ENCODE peak calls at places on chromosome 4, in eight cellular contexts. One of them, this sample, is unnamed.
A peak's percentile ranks its signal among the peaks of the same experiment; 100 is the strongest.

GRCh38 chr4:10184501-10184938 is 67.9 kb upstream of the WDR1 start:
- DNase-seq in MV-4-11: no peak
- DNase-seq in testis: no peak
- DNase-seq in stimulated activated CD8-positive, alpha-beta memory T cell treated with anti-CD3 and anti-CD28 coated beads, Interleukin-15, amount 100 ng/mL, for 24 hours: no peak
- DNase-seq in fibroblast of lung: no peak
- DNase-seq in GF-D8: no peak
- DNase-seq in amniotic stem cell: no peak
- DNase-seq in CD4-positive, alpha-beta memory T cell: no peak
- DNase-seq in this sample: no peak

GRCh38 chr4:159012381-159012780 is 90.5 kb upstream of the RAPGEF2 start:
- DNase-seq in GF-D8: no peak
- DNase-seq in testis: no peak
- DNase-seq in stimulated activated CD8-positive, alpha-beta memory T cell treated with anti-CD3 and anti-CD28 coated beads, Interleukin-15, amount 100 ng/mL, for 24 hours: no peak
- DNase-seq in amniotic stem cell: no peak
- DNase-seq in MV-4-11: no peak
- DNase-seq in CD4-positive, alpha-beta memory T cell: no peak
- DNase-seq in fibroblast of lung: no peak
- DNase-seq in this sample: no peak

GRCh38 chr4:119728692-119729593 is 100.3 kb upstream of the PDE5A start:
- DNase-seq in fibroblast of lung: peak; percentile 78
- DNase-seq in CD4-positive, alpha-beta memory T cell: no peak
- DNase-seq in MV-4-11: no peak
- DNase-seq in stimulated activated CD8-positive, alpha-beta memory T cell treated with anti-CD3 and anti-CD28 coated beads, Interleukin-15, amount 100 ng/mL, for 24 hours: no peak
- DNase-seq in GF-D8: no peak
- DNase-seq in amniotic stem cell: no peak
- DNase-seq in testis: no peak
- DNase-seq in this sample: no peak

GRCh38 chr4:184930026-184930425 is 88.3 kb upstream of the HELT start:
- DNase-seq in amniotic stem cell: no peak
- DNase-seq in stimulated activated CD8-positive, alpha-beta memory T cell treated with anti-CD3 and anti-CD28 coated beads, Interleukin-15, amount 100 ng/mL, for 24 hours: no peak
- DNase-seq in CD4-positive, alpha-beta memory T cell: no peak
- DNase-seq in MV-4-11: no peak
- DNase-seq in fibroblast of lung: no peak
- DNase-seq in GF-D8: no peak
- DNase-seq in testis: no peak
- DNase-seq in this sample: no peak

GRCh38 chr4:111269439-111269838 is 646.6 kb upstream of the PITX2 start:
- DNase-seq in stimulated activated CD8-positive, alpha-beta memory T cell treated with anti-CD3 and anti-CD28 coated beads, Interleukin-15, amount 100 ng/mL, for 24 hours: no peak
- DNase-seq in MV-4-11: no peak
- DNase-seq in testis: no peak
- DNase-seq in CD4-positive, alpha-beta memory T cell: no peak
- DNase-seq in fibroblast of lung: no peak
- DNase-seq in amniotic stem cell: no peak
- DNase-seq in GF-D8: no peak
- DNase-seq in this sample: no peak

GRCh38 chr4:176464748-176465147 is 145.0 kb downstream of the SPCS3 start:
- DNase-seq in amniotic stem cell: no peak
- DNase-seq in MV-4-11: no peak
- DNase-seq in fibroblast of lung: no peak
- DNase-seq in stimulated activated CD8-positive, alpha-beta memory T cell treated with anti-CD3 and anti-CD28 coated beads, Interleukin-15, amount 100 ng/mL, for 24 hours: no peak
- DNase-seq in GF-D8: no peak
- DNase-seq in CD4-positive, alpha-beta memory T cell: no peak
- DNase-seq in testis: no peak
- DNase-seq in this sample: no peak

GRCh38 chr4:38028556-38028955 is 68.4 kb downstream of the PTTG2 start:
- DNase-seq in fibroblast of lung: no peak
- DNase-seq in stimulated activated CD8-positive, alpha-beta memory T cell treated with anti-CD3 and anti-CD28 coated beads, Interleukin-15, amount 100 ng/mL, for 24 hours: no peak
- DNase-seq in GF-D8: no peak
- DNase-seq in testis: no peak
- DNase-seq in amniotic stem cell: no peak
- DNase-seq in MV-4-11: no peak
- DNase-seq in CD4-positive, alpha-beta memory T cell: no peak
- DNase-seq in this sample: no peak

GRCh38 chr4:111187108-111187507 is 564.2 kb upstream of the PITX2 start:
- DNase-seq in testis: no peak
- DNase-seq in stimulated activated CD8-positive, alpha-beta memory T cell treated with anti-CD3 and anti-CD28 coated beads, Interleukin-15, amount 100 ng/mL, for 24 hours: no peak
- DNase-seq in CD4-positive, alpha-beta memory T cell: no peak
- DNase-seq in GF-D8: no peak
- DNase-seq in MV-4-11: no peak
- DNase-seq in fibroblast of lung: no peak
- DNase-seq in amniotic stem cell: no peak
- DNase-seq in this sample: no peak

GRCh38 chr4:26958925-26959653 is 98.4 kb downstream of the STIM2 start:
- DNase-seq in fibroblast of lung: no peak
- DNase-seq in MV-4-11: no peak
- DNase-seq in amniotic stem cell: no peak
- DNase-seq in GF-D8: no peak
- DNase-seq in testis: no peak
- DNase-seq in CD4-positive, alpha-beta memory T cell: no peak
- DNase-seq in stimulated activated CD8-positive, alpha-beta memory T cell treated with anti-CD3 and anti-CD28 coated beads, Interleukin-15, amount 100 ng/mL, for 24 hours: no peak
- DNase-seq in this sample: no peak

GRCh38 chr4:119656986-119657635 is 28.5 kb upstream of the PDE5A start:
- DNase-seq in MV-4-11: no peak
- DNase-seq in GF-D8: no peak
- DNase-seq in testis: no peak
- DNase-seq in fibroblast of lung: no peak
- DNase-seq in amniotic stem cell: no peak
- DNase-seq in CD4-positive, alpha-beta memory T cell: no peak
- DNase-seq in stimulated activated CD8-positive, alpha-beta memory T cell treated with anti-CD3 and anti-CD28 coated beads, Interleukin-15, amount 100 ng/mL, for 24 hours: no peak
- DNase-seq in this sample: no peak

GRCh38 chr4:46389301-46389761 is 597 bp downstream of the GABRA2 start:
- DNase-seq in GF-D8: no peak
- DNase-seq in MV-4-11: no peak
- DNase-seq in CD4-positive, alpha-beta memory T cell: no peak
- DNase-seq in amniotic stem cell: no peak
- DNase-seq in testis: peak; percentile 34
- DNase-seq in fibroblast of lung: peak; percentile 20
- DNase-seq in stimulated activated CD8-positive, alpha-beta memory T cell treated with anti-CD3 and anti-CD28 coated beads, Interleukin-15, amount 100 ng/mL, for 24 hours: no peak
- DNase-seq in this sample: no peak

GRCh38 chr4:1351854-1352633 is 5.0 kb downstream of the UVSSA start:
- DNase-seq in MV-4-11: peak; percentile 49
- DNase-seq in GF-D8: peak; percentile 13
- DNase-seq in fibroblast of lung: peak; percentile 72
- DNase-seq in testis: peak; percentile 88
- DNase-seq in stimulated activated CD8-positive, alpha-beta memory T cell treated with anti-CD3 and anti-CD28 coated beads, Interleukin-15, amount 100 ng/mL, for 24 hours: peak; percentile 89
- DNase-seq in amniotic stem cell: peak; percentile 56
- DNase-seq in CD4-positive, alpha-beta memory T cell: peak; percentile 81
- DNase-seq in this sample: no peak

GRCh38 chr4:61431131-61431530 is 231.0 kb downstream of the ADGRL3 start:
- DNase-seq in amniotic stem cell: no peak
- DNase-seq in fibroblast of lung: no peak
- DNase-seq in testis: no peak
- DNase-seq in MV-4-11: no peak
- DNase-seq in GF-D8: no peak
- DNase-seq in stimulated activated CD8-positive, alpha-beta memory T cell treated with anti-CD3 and anti-CD28 coated beads, Interleukin-15, amount 100 ng/mL, for 24 hours: no peak
- DNase-seq in CD4-positive, alpha-beta memory T cell: no peak
- DNase-seq in this sample: no peak

GRCh38 chr4:155604718-155605601 is 61.7 kb upstream of the GUCY1A1 start:
- DNase-seq in fibroblast of lung: peak; percentile 98
- DNase-seq in testis: no peak
- DNase-seq in amniotic stem cell: peak; percentile 65
- DNase-seq in MV-4-11: no peak
- DNase-seq in GF-D8: no peak
- DNase-seq in CD4-positive, alpha-beta memory T cell: no peak
- DNase-seq in stimulated activated CD8-positive, alpha-beta memory T cell treated with anti-CD3 and anti-CD28 coated beads, Interleukin-15, amount 100 ng/mL, for 24 hours: no peak
- DNase-seq in this sample: no peak

GRCh38 chr4:145061325-145061920 is 36.6 kb downstream of the ANAPC10 start:
- DNase-seq in fibroblast of lung: peak; percentile 81
- DNase-seq in testis: no peak
- DNase-seq in amniotic stem cell: peak; percentile 7
- DNase-seq in CD4-positive, alpha-beta memory T cell: peak; percentile 41
- DNase-seq in MV-4-11: peak; percentile 42
- DNase-seq in GF-D8: peak; percentile 15
- DNase-seq in stimulated activated CD8-positive, alpha-beta memory T cell treated with anti-CD3 and anti-CD28 coated beads, Interleukin-15, amount 100 ng/mL, for 24 hours: no peak
- DNase-seq in this sample: no peak

GRCh38 chr4:140684314-140684713 is 71.9 kb downstream of the TBC1D9 start:
- DNase-seq in GF-D8: no peak
- DNase-seq in MV-4-11: no peak
- DNase-seq in CD4-positive, alpha-beta memory T cell: no peak
- DNase-seq in testis: no peak
- DNase-seq in amniotic stem cell: no peak
- DNase-seq in fibroblast of lung: no peak
- DNase-seq in stimulated activated CD8-positive, alpha-beta memory T cell treated with anti-CD3 and anti-CD28 coated beads, Interleukin-15, amount 100 ng/mL, for 24 hours: no peak
- DNase-seq in this sample: no peak

GRCh38 chr4:16590792-16591191 is 307.7 kb downstream of the LDB2 start:
- DNase-seq in CD4-positive, alpha-beta memory T cell: no peak
- DNase-seq in amniotic stem cell: no peak
- DNase-seq in testis: no peak
- DNase-seq in MV-4-11: no peak
- DNase-seq in GF-D8: no peak
- DNase-seq in fibroblast of lung: no peak
- DNase-seq in stimulated activated CD8-positive, alpha-beta memory T cell treated with anti-CD3 and anti-CD28 coated beads, Interleukin-15, amount 100 ng/mL, for 24 hours: no peak
- DNase-seq in this sample: no peak

GRCh38 chr4:3193531-3194203 is 55.3 kb upstream of the MSANTD1 start:
- DNase-seq in testis: no peak
- DNase-seq in amniotic stem cell: no peak
- DNase-seq in stimulated activated CD8-positive, alpha-beta memory T cell treated with anti-CD3 and anti-CD28 coated beads, Interleukin-15, amount 100 ng/mL, for 24 hours: no peak
- DNase-seq in fibroblast of lung: peak; percentile 49
- DNase-seq in CD4-positive, alpha-beta memory T cell: peak; percentile 40
- DNase-seq in GF-D8: no peak
- DNase-seq in MV-4-11: no peak
- DNase-seq in this sample: no peak

GRCh38 chr4:120630432-120630831 is 292.1 kb downstream of the PRDM5 start:
- DNase-seq in amniotic stem cell: no peak
- DNase-seq in testis: no peak
- DNase-seq in GF-D8: no peak
- DNase-seq in stimulated activated CD8-positive, alpha-beta memory T cell treated with anti-CD3 and anti-CD28 coated beads, Interleukin-15, amount 100 ng/mL, for 24 hours: no peak
- DNase-seq in CD4-positive, alpha-beta memory T cell: no peak
- DNase-seq in fibroblast of lung: peak; percentile 6
- DNase-seq in MV-4-11: no peak
- DNase-seq in this sample: no peak

GRCh38 chr4:113826431-113826830 is 64.9 kb upstream of the CAMK2D start:
- DNase-seq in CD4-positive, alpha-beta memory T cell: no peak
- DNase-seq in testis: no peak
- DNase-seq in GF-D8: no peak
- DNase-seq in stimulated activated CD8-positive, alpha-beta memory T cell treated with anti-CD3 and anti-CD28 coated beads, Interleukin-15, amount 100 ng/mL, for 24 hours: no peak
- DNase-seq in MV-4-11: no peak
- DNase-seq in amniotic stem cell: no peak
- DNase-seq in fibroblast of lung: no peak
- DNase-seq in this sample: no peak

GRCh38 chr4:15765910-15766703 is 12.0 kb upstream of the CD38 start:
- DNase-seq in fibroblast of lung: no peak
- DNase-seq in amniotic stem cell: no peak
- DNase-seq in GF-D8: peak; percentile 73
- DNase-seq in testis: no peak
- DNase-seq in MV-4-11: peak; percentile 66
- DNase-seq in stimulated activated CD8-positive, alpha-beta memory T cell treated with anti-CD3 and anti-CD28 coated beads, Interleukin-15, amount 100 ng/mL, for 24 hours: no peak
- DNase-seq in CD4-positive, alpha-beta memory T cell: peak; percentile 80
- DNase-seq in this sample: no peak

GRCh38 chr4:677431-678293 is 3.3 kb downstream of the MYL5 start:
- DNase-seq in fibroblast of lung: no peak
- DNase-seq in stimulated activated CD8-positive, alpha-beta memory T cell treated with anti-CD3 and anti-CD28 coated beads, Interleukin-15, amount 100 ng/mL, for 24 hours: no peak
- DNase-seq in testis: no peak
- DNase-seq in GF-D8: no peak
- DNase-seq in CD4-positive, alpha-beta memory T cell: no peak
- DNase-seq in MV-4-11: no peak
- DNase-seq in amniotic stem cell: no peak
- DNase-seq in this sample: no peak